ENCODE peak calls at places on chromosomes 16 and 17, in ten cellular contexts. R is EH; W is kidney tubule cell; Q is activated gamma-delta T cell treated with Interleukin-2 at 50 U/mL for 16 hours; B is activated CD8-positive, alpha-beta memory T cell treated with anti-CD3 and anti-CD28 coated beads for 48 hours; E is breast epithelium; Z is neural progenitor cell; O is hippocampal formation; Y is body of pancreas; L is activated T-helper 9 cell treated with anti-CD3 and anti-CD28 coated beads, Interleukin-2, amount 50 U/mL, for 16 hours. M is an unnamed sample.

GRCh38 chr16:69927056-69927757 is 23.9 kb upstream of the CLEC18A start:
- DNase-seq in R (peak; percentile 60), W (peak; percentile 84), Q (no peak), B (no peak), E (no peak), Z (no peak), O (no peak), Y (peak; percentile 69), L (no peak), M (peak; percentile 60)

GRCh38 chr17:80481284-80482057 is 5.1 kb upstream of the NPTX1 start:
- DNase-seq in R (no peak), W (no peak), Q (no peak), B (no peak), E (no peak), Z (no peak), O (no peak), Y (no peak), L (no peak), M (no peak)

GRCh38 chr17:72465191-72466024 is 344.6 kb downstream of the SOX9 start:
- DNase-seq in R (peak; percentile 100), W (peak; percentile 99), Q (no peak), B (no peak), E (peak; percentile 85), Z (no peak), O (no peak), Y (peak; percentile 82), L (no peak), M (peak; percentile 97)

GRCh38 chr17:55177159-55177913 is 87.4 kb upstream of the HLF start:
- DNase-seq in R (peak; percentile 46), W (no peak), Q (no peak), B (no peak), E (no peak), Z (peak; percentile 37), O (no peak), Y (no peak), L (no peak), M (no peak)

GRCh38 chr16:88739975-88740726 is 33.8 kb downstream of the CTU2 start:
- DNase-seq in R (no peak), W (no peak), Q (no peak), B (no peak), E (no peak), Z (no peak), O (no peak), Y (no peak), L (no peak), M (no peak)

GRCh38 chr16:85491798-85492616 is 121.1 kb upstream of the GSE1 start:
- DNase-seq in R (peak; percentile 70), W (peak; percentile 14), Q (no peak), B (peak; percentile 3), E (peak; percentile 93), Z (no peak), O (peak; percentile 17), Y (peak; percentile 97), L (no peak), M (no peak)

GRCh38 chr17:7330099-7331015 is 1.2 kb upstream of the NEURL4 start:
- DNase-seq in R (peak; percentile 86), W (peak; percentile 79), Q (peak; percentile 72), B (peak; percentile 75), E (peak; percentile 69), Z (peak; percentile 92), O (peak; percentile 69), Y (peak; percentile 68), L (peak; percentile 71), M (peak; percentile 70)

GRCh38 chr16:30002614-30003346 is 6.7 kb downstream of the INO80E start:
- DNase-seq in R (no peak), W (no peak), Q (no peak), B (no peak), E (no peak), Z (no peak), O (no peak), Y (no peak), L (no peak), M (no peak)

GRCh38 chr16:81337097-81337496 is 22.3 kb downstream of the GAN start:
- DNase-seq in R (no peak), W (no peak), Q (no peak), B (no peak), E (no peak), Z (no peak), O (no peak), Y (no peak), L (no peak), M (no peak)

GRCh38 chr16:60142991-60143705 is 1409.0 kb upstream of the GOT2 start:
- DNase-seq in R (peak; percentile 75), W (no peak), Q (no peak), B (no peak), E (no peak), Z (no peak), O (no peak), Y (no peak), L (no peak), M (no peak)

GRCh38 chr17:83025636-83026280 is 53.7 kb upstream of the METRNL start:
- DNase-seq in R (no peak), W (no peak), Q (no peak), B (no peak), E (no peak), Z (no peak), O (no peak), Y (no peak), L (no peak), M (no peak)